ENCODE peak calls at places on chromosomes 7 and 10, in ten cellular contexts. J is COR-L47; V is foreskin fibroblast; E is HEK293T; W is dorsolateral prefrontal cortex; Z is GM04504; K is NCI-H1105; C is GM12891; B is CD8-positive, alpha-beta memory T cell; F is activated CD8-positive, alpha-beta memory T cell treated with anti-CD3 and anti-CD28 coated beads, Interleukin-2, amount 10 ng/mL, durations not matched to agents 7 days and 5 days. G is an unnamed sample.

GRCh38 chr10:126147866-126148578 is 240.3 kb downstream of the ADAM12 start:
- DNase-seq in K (no peak), E (no peak), B (no peak), J (no peak), W (no peak), V (peak; percentile 72), C (no peak), F (no peak), Z (peak; percentile 44), G (no peak)

GRCh38 chr7:134359787-134360432 is 43.2 kb upstream of the SLC35B4 start:
- DNase-seq in K (no peak), B (no peak), W (no peak), C (no peak), J (no peak), Z (no peak), E (no peak), F (no peak), V (no peak), G (no peak)

GRCh38 chr10:22356324-22356873 is 11.1 kb downstream of the SPAG6 start:
- DNase-seq in B (no peak), F (no peak), C (no peak), E (no peak), K (no peak), J (no peak), V (no peak), Z (no peak), W (no peak), G (no peak)

GRCh38 chr7:37901236-37901827 is 15.3 kb downstream of the SFRP4 start:
- DNase-seq in C (no peak), E (peak; percentile 42), W (no peak), V (peak; percentile 43), B (no peak), F (no peak), Z (peak; percentile 24), K (peak; percentile 15), J (no peak), G (peak; percentile 57)

GRCh38 chr7:36153571-36154097 is 580 bp downstream of the EEPD1 start:
- DNase-seq in J (no peak), W (no peak), V (peak; percentile 19), F (peak; percentile 45), Z (no peak), E (no peak), C (no peak), K (no peak), B (no peak), G (peak; percentile 15)

GRCh38 chr7:13105209-13105608 is 417.8 kb downstream of the ARL4A start:
- DNase-seq in B (no peak), C (no peak), E (no peak), F (no peak), V (no peak), K (no peak), Z (no peak), W (no peak), J (no peak), G (no peak)

GRCh38 chr7:71443197-71443542 is 311.2 kb downstream of the GALNT17 start:
- DNase-seq in F (no peak), W (no peak), K (no peak), J (no peak), Z (no peak), V (no peak), E (no peak), B (no peak), C (no peak), G (no peak)

GRCh38 chr7:18504965-18505364 is 9.4 kb downstream of the HDAC9 start:
- DNase-seq in B (no peak), F (no peak), W (no peak), E (no peak), K (no peak), C (no peak), J (no peak), Z (no peak), V (no peak), G (no peak)

GRCh38 chr7:41925946-41926345 is 223.1 kb upstream of the INHBA start:
- DNase-seq in B (no peak), K (no peak), E (no peak), Z (no peak), F (no peak), W (no peak), V (no peak), J (no peak), C (no peak), G (no peak)

GRCh38 chr7:158067931-158068482 is 519.6 kb downstream of the PTPRN2 start:
- DNase-seq in W (no peak), Z (no peak), B (no peak), K (no peak), V (no peak), J (no peak), C (no peak), F (no peak), E (no peak), G (no peak)

GRCh38 chr10:126617208-126617607 is 53.3 kb downstream of the C10orf90 start:
- DNase-seq in V (no peak), J (no peak), Z (no peak), E (no peak), W (no peak), B (no peak), C (no peak), F (no peak), K (no peak), G (no peak)

GRCh38 chr7:157495177-157495553 is 158.4 kb downstream of the DNAJB6 start:
- DNase-seq in B (no peak), K (no peak), E (no peak), C (no peak), V (no peak), Z (no peak), W (no peak), F (peak; percentile 37), J (no peak), G (no peak)

GRCh38 chr10:88271736-88272135 is 311.4 kb downstream of the RNLS start:
- DNase-seq in W (no peak), F (peak; percentile 62), J (no peak), Z (no peak), C (no peak), B (no peak), V (peak; percentile 73), E (no peak), K (no peak), G (no peak)

GRCh38 chr10:133110609-133111275 is 23.0 kb downstream of the ADGRA1 start:
- DNase-seq in Z (no peak), J (no peak), V (no peak), C (no peak), E (no peak), B (no peak), F (no peak), K (no peak), W (no peak), G (no peak)

GRCh38 chr10:48626986-48627731 is 22.3 kb upstream of the ARHGAP22 start:
- DNase-seq in Z (no peak), K (no peak), C (no peak), F (no peak), B (no peak), J (no peak), W (no peak), V (no peak), E (no peak), G (no peak)

GRCh38 chr10:71842424-71842823 is 8.6 kb downstream of the PSAP start:
- DNase-seq in V (no peak), B (no peak), J (no peak), E (no peak), K (no peak), W (no peak), Z (no peak), F (no peak), C (no peak), G (no peak)

G was measured in PC-3.